ENCODE peak calls at places on chromosomes 7 and 10, in eight cellular contexts. R, A, T, J, H, I, W and Z are unnamed samples. For H3K27me3, the result is how much of the 10 kb centered on the place peaks cover.

GRCh38 chr7:24767878-24768569 is 10.8 kb upstream of the GSDME start:
- DNase-seq in R (no peak), A (no peak), T (no peak), J (no peak), H (no peak), I (no peak), W (no peak), Z (no peak)

GRCh38 chr10:44786451-44786850 is 124.7 kb upstream of the TMEM72 start:
- DNase-seq in R (peak), A (no peak), T (no peak), J (no peak), H (no peak), I (no peak), W (no peak), Z (no peak)

GRCh38 chr10:56698506-56698905 is 337.4 kb upstream of the ZWINT start:
- DNase-seq in R (no peak), A (no peak), T (no peak), J (no peak), H (no peak), I (no peak), W (no peak), Z (no peak)

GRCh38 chr10:50373821-50374501 is 122.6 kb upstream of the ASAH2 start:
- DNase-seq in R (peak), A (no peak), T (no peak), J (no peak), H (no peak), I (no peak), W (no peak), Z (no peak)

GRCh38 chr7:128067983-128068382 is 36.7 kb upstream of the LRRC4 start:
- DNase-seq in R (no peak), A (no peak), T (no peak), J (no peak), H (no peak), I (no peak), W (no peak), Z (no peak)

GRCh38 chr7:142111509-142111908 is at the start of gene MGAM2:
- DNase-seq in R (no peak), A (no peak), T (no peak), J (no peak), H (peak), I (no peak), W (no peak), Z (no peak)

GRCh38 chr7:102439963-102440795 is 6.8 kb downstream of the ORAI2 start:
- DNase-seq in R (peak), A (no peak), T (peak), J (no peak), H (no peak), I (peak), W (peak), Z (no peak)

GRCh38 chr7:84790873-84791272 is 396.0 kb downstream of the SEMA3D start:
- DNase-seq in R (peak), A (no peak), T (no peak), J (no peak), H (no peak), I (no peak), W (no peak), Z (no peak)

GRCh38 chr7:1558181-1558811 is 2.3 kb upstream of the TMEM184A start:
- DNase-seq in R (peak), A (no peak), T (no peak), J (no peak), H (no peak), I (peak), W (no peak), Z (no peak)

GRCh38 chr10:68121862-68122261 is 12.6 kb downstream of the MYPN start:
- DNase-seq in R (no peak), A (no peak), T (no peak), J (no peak), H (no peak), I (no peak), W (no peak), Z (no peak)

GRCh38 chr10:130073912-130074311 is 36.7 kb downstream of the C10orf143 start:
- DNase-seq in R (no peak), A (no peak), T (no peak), J (no peak), H (no peak), I (no peak), W (no peak), Z (no peak)

GRCh38 chr10:30433286-30433778 is 652 bp upstream of the MAP3K8 start:
- DNase-seq in R (peak), A (no peak), T (peak), J (peak), H (peak), I (peak), W (no peak), Z (peak)

GRCh38 chr7:131606346-131607290 is 50.2 kb upstream of the PODXL start:
- DNase-seq in R (no peak), A (no peak), T (no peak), J (no peak), H (no peak), I (no peak), W (no peak), Z (no peak)

GRCh38 chr10:126350216-126350992 is 37.9 kb downstream of the ADAM12 start:
- DNase-seq in R (peak), A (no peak), T (peak), J (no peak), H (no peak), I (peak), W (peak), Z (no peak)

GRCh38 chr7:156475666-156476065 is 164.9 kb upstream of the RNF32 start:
- DNase-seq in R (no peak), A (no peak), T (peak), J (no peak), H (no peak), I (no peak), W (no peak), Z (no peak)
- TF ChIP-seq CTCF in R (no peak), A (no peak), T (no peak), J (no peak), H (no peak), I (no peak), W (no peak), Z (no peak)

DNA sequence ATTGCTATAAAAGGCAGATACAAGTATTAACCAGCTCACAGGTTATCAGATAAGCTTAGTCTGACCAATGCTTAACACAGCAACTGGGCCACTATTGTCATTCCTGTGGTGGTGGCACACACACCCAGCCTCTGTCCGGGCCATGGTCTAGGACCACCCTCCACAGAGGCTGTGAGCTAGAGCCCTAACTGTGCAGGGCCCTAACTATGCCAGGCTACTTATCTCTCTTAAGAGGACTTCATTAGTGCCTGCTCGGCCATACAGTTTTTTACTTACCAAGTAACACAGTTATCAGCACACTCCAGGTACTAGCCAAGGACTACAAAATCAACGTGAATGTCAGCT is 2.1 kb upstream of the EGFR start:
- DNase-seq in R (no peak), A (no peak), T (no peak), J (no peak), H (no peak), I (no peak), W (no peak), Z (no peak)
- H3K27me3 ChIP-seq in R (half or more), A (under half), T (under half), J (under half), H (under half), I (under half), W (under half), Z (under half)

GRCh38 chr7:32251659-32252058 is 181.5 kb upstream of the PDE1C start:
- DNase-seq in R (no peak), A (no peak), T (no peak), J (no peak), H (no peak), I (no peak), W (no peak), Z (no peak)
- TF ChIP-seq CTCF in R (no peak), A (no peak), T (no peak), J (no peak), H (no peak), I (no peak), W (no peak), Z (no peak)

GRCh38 chr7:101382937-101383336 is 20.3 kb downstream of the COL26A1 start:
- DNase-seq in R (no peak), A (no peak), T (no peak), J (no peak), H (no peak), I (no peak), W (no peak), Z (no peak)

GRCh38 chr7:101390901-101391301 is 28.2 kb downstream of the COL26A1 start:
- DNase-seq in R (peak), A (no peak), T (no peak), J (no peak), H (peak), I (no peak), W (no peak), Z (peak)

GRCh38 chr7:101381549-101381948 is 18.9 kb downstream of the COL26A1 start:
- DNase-seq in R (no peak), A (no peak), T (no peak), J (no peak), H (no peak), I (no peak), W (no peak), Z (no peak)

GRCh38 chr7:101386558-101387199 is 24.0 kb downstream of the COL26A1 start:
- DNase-seq in R (no peak), A (no peak), T (no peak), J (no peak), H (no peak), I (peak), W (no peak), Z (no peak)

DNA sequence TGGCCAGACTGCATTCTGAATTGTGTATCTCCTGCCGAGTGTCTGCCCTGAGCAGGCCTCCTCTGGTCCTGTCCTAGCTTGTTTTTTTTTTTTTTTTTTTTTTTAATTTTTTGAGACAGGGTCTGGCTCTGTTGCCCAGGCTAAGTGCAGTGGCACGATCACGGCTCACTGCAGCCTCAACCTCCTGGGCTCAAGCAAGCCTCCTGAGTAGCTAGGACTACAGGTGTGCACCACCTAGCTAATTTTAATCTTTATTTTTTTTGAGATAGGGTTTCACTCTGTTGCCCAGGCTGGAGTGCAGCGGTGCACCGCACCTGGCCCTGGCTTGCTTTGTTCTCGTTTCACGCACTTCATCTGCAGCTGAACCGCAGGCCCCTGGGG is 23.5 kb downstream of the COL26A1 start:
- DNase-seq in R (no peak), A (no peak), T (no peak), J (no peak), H (no peak), I (no peak), W (no peak), Z (no peak)
- H3K27me3 ChIP-seq in R (under half), A (under half), T (under half), J (under half), H (under half), I (under half), W (under half), Z (under half)

GRCh38 chr7:78082556-78082955 is 284.0 kb downstream of the PHTF2 start:
- DNase-seq in R (no peak), A (no peak), T (no peak), J (no peak), H (no peak), I (no peak), W (no peak), Z (no peak)

GRCh38 chr7:78080811-78081210 is 282.2 kb downstream of the PHTF2 start:
- DNase-seq in R (no peak), A (no peak), T (no peak), J (no peak), H (no peak), I (no peak), W (no peak), Z (no peak)

GRCh38 chr7:78081344-78081743 is 282.8 kb downstream of the PHTF2 start:
- DNase-seq in R (no peak), A (no peak), T (no peak), J (no peak), H (no peak), I (no peak), W (no peak), Z (no peak)

GRCh38 chr7:78080241-78080640 is 281.7 kb downstream of the PHTF2 start:
- DNase-seq in R (no peak), A (no peak), T (no peak), J (no peak), H (no peak), I (no peak), W (no peak), Z (no peak)

DNA sequence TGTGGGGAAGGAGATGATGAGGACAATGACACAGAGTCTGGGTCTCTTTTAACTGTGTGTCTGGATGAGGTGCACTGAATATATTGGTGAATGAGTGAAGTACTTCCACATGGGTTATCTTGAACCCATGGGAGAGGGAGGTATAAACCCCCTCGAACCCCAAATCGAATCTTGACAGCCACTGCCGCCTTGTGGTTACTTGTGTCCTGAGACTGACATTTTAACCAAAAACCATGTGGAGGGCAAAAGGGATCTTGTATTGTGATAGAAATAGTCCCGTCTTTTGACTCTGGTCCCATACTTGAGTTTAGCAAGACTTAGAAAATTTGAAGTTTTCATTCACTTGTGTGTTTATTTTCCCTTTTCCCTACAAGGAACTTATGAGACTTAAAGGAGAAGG is 283.3 kb downstream of the PHTF2 start:
- DNase-seq in R (no peak), A (no peak), T (no peak), J (no peak), H (no peak), I (no peak), W (no peak), Z (no peak)
- TF ChIP-seq CTCF in R (no peak), A (no peak), T (peak), J (no peak), H (no peak), I (no peak), W (peak), Z (no peak)

DNA sequence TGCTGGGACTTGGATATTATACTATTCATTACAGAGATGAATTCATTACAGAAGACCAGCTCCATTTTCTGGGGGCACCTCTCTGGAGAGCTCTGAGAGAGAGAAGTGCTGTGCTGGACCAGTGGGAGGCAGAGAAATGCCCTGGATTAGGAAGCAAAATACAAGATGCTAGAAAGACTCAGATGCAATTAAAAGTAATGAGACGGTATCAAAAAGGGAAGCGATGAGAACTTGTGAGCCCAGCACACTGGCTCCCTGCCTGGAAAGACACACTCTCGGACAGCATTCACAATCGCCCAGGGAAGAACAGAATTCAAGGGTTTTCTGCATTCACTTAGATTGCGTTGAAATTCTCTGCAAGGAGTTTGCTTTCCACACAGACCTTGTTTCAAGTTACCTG is 3.5 kb upstream of the FRAT2 start:
- DNase-seq in R (no peak), A (no peak), T (no peak), J (no peak), H (no peak), I (no peak), W (no peak), Z (no peak)
- H3K27me3 ChIP-seq in R (under half), A (under half), T (under half), J (under half), H (under half), I (under half), W (under half), Z (under half)

DNA sequence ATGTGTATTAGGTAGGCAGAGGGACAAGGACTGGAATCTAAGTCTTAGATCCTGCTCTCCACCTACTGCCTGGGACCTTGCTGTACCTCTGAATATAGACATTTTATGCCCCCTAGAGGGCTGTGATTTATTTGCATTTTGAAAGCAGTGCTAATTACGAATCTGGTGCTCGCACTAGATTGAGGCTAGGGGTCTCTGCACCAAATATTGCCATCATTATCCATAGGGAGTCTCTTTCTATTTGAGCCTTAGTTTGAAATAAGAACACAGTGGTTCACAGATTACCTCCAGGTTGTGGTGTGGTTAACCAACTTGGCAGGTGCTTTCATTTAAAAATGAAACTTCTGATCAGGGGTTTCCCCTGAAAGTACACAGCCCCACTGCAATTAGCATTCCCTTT is 41.8 kb downstream of the CNNM1 start:
- DNase-seq in R (peak), A (no peak), T (peak), J (no peak), H (no peak), I (no peak), W (no peak), Z (no peak)
- TF ChIP-seq CTCF in R (peak), A (no peak), T (peak), J (no peak), H (no peak), I (no peak), W (peak), Z (peak)